ENCODE peak calls at places on chromosomes 12 and 14, in five cellular contexts. Z is HCT116; U is HS-5; E is CD4-positive, alpha-beta T cell; P is heart left ventricle. D is an unnamed sample.
A peak's percentile ranks its signal among the peaks of the same experiment; 100 is the strongest.

GRCh38 chr12:15732341-15733061 is 56.7 kb downstream of the EPS8 start:
- DNase-seq in Z (peak; percentile 26), P (no peak), U (no peak), E (no peak), D (no peak)

GRCh38 chr14:67999290-67999689 is 179.7 kb downstream of the RAD51B start:
- DNase-seq in Z (no peak), E (no peak), P (no peak), U (no peak), D (no peak)

GRCh38 chr12:53051058-53051880 is 1.4 kb downstream of the TNS2 start:
- DNase-seq in Z (no peak), U (no peak), P (peak; percentile 76), E (no peak), D (no peak)

GRCh38 chr12:107457536-107457935 is 228.1 kb upstream of the PWP1 start:
- DNase-seq in Z (no peak), E (no peak), U (no peak), P (no peak), D (no peak)

GRCh38 chr12:31218203-31219025 is 107.5 kb downstream of the SINHCAF start:
- DNase-seq in Z (no peak), P (no peak), E (no peak), U (no peak), D (no peak)

GRCh38 chr14:61564623-61565091 is 130.7 kb upstream of the HIF1A start:
- DNase-seq in P (no peak), U (peak; percentile 98), E (no peak), Z (peak; percentile 76), D (peak; percentile 99)

GRCh38 chr12:42140901-42141300 is 3.8 kb downstream of the GXYLT1 start:
- DNase-seq in Z (no peak), U (no peak), P (peak; percentile 12), E (no peak), D (no peak)

GRCh38 chr12:19153396-19153795 is 23.9 kb downstream of the PLEKHA5 start:
- DNase-seq in E (no peak), U (no peak), P (no peak), Z (no peak), D (no peak)

GRCh38 chr12:107207931-107208515 is 114.7 kb upstream of the CRY1 start:
- DNase-seq in Z (no peak), P (no peak), E (no peak), U (peak; percentile 44), D (peak; percentile 33)

GRCh38 chr12:127636881-127637280 is 630.1 kb upstream of the TMEM132C start:
- DNase-seq in E (no peak), P (no peak), Z (no peak), U (no peak), D (no peak)

GRCh38 chr12:123099556-123100192 is 51.2 kb downstream of the PITPNM2 start:
- DNase-seq in E (no peak), Z (no peak), U (no peak), P (no peak), D (no peak)

GRCh38 chr12:76920182-76921014 is 41.6 kb upstream of the CSRP2 start:
- DNase-seq in P (no peak), E (no peak), U (no peak), Z (no peak), D (no peak)

GRCh38 chr14:81331229-81332026 is 68.7 kb downstream of the STON2 start:
- DNase-seq in Z (no peak), E (no peak), P (no peak), U (no peak), D (no peak)

GRCh38 chr12:124816295-124816854 is 47.3 kb downstream of the SCARB1 start:
- DNase-seq in P (no peak), E (no peak), U (no peak), Z (no peak), D (no peak)

GRCh38 chr14:95815226-95815690 is 61.4 kb upstream of the TUNAR start:
- DNase-seq in P (no peak), U (no peak), E (no peak), Z (no peak), D (no peak)

GRCh38 chr12:55955800-55956508 is 9.9 kb downstream of the PMEL start:
- DNase-seq in Z (peak; percentile 88), E (peak; percentile 38), P (no peak), U (no peak), D (no peak)

GRCh38 chr12:64826234-64826633 is 1.8 kb downstream of the TBC1D30 start:
- DNase-seq in Z (no peak), E (no peak), U (no peak), P (peak; percentile 39), D (no peak)

GRCh38 chr12:81759215-81759991 is at the start of gene PPFIA2:
- DNase-seq in P (peak; percentile 22), U (no peak), Z (no peak), E (no peak), D (no peak)

GRCh38 chr14:56120091-56120632 is 2.0 kb downstream of the PELI2 start:
- DNase-seq in P (no peak), E (no peak), U (no peak), Z (no peak), D (no peak)

GRCh38 chr12:82529096-82529495 is 157.6 kb upstream of the TMTC2 start:
- DNase-seq in E (no peak), Z (no peak), U (no peak), P (no peak), D (no peak)

GRCh38 chr14:57080691-57081090 is 188.0 kb downstream of the EXOC5 start:
- DNase-seq in U (no peak), Z (no peak), E (no peak), P (no peak), D (no peak)

GRCh38 chr14:104725772-104726548 is 1.9 kb downstream of the ADSS1 start:
- DNase-seq in P (no peak), E (no peak), U (no peak), Z (no peak), D (no peak)

GRCh38 chr12:114445401-114446323 is 39.7 kb upstream of the TBX5 start:
- DNase-seq in P (no peak), U (no peak), E (no peak), Z (no peak), D (no peak)

D was measured in HS-27A.